ENCODE peak calls at places on chromosomes 1 and 21, in eight cellular contexts. V is astrocyte; K is CD8-positive, alpha-beta T cell; S is heart right ventricle; H is cardiac muscle cell; Y is MM.1S; P is pancreas; W is body of pancreas. L is an unnamed sample. For H3K4me1, the result is how much of the 10 kb centered on the place peaks cover.

GRCh38 chr21:46173573-46173972 is 10.7 kb downstream of the SPATC1L start:
- DNase-seq in V (no peak), K (no peak), S (no peak), H (no peak), Y (no peak), P (no peak), W (no peak), L (no peak)

GRCh38 chr1:56864430-56864829 is 9.8 kb downstream of the C8A start:
- DNase-seq in V (no peak), K (no peak), S (no peak), H (no peak), Y (no peak), P (no peak), W (no peak), L (no peak)

GRCh38 chr1:205326812-205327466 is 5.4 kb upstream of the NUAK2 start:
- DNase-seq in V (no peak), K (no peak), S (no peak), H (peak), Y (no peak), P (no peak), W (no peak), L (no peak)

GRCh38 chr21:17613242-17613676 is 558 bp upstream of the BTG3 start:
- DNase-seq in V (no peak), K (no peak), S (no peak), H (no peak), Y (no peak), P (peak), W (peak), L (peak)

GRCh38 chr1:181173761-181174371 is 85.4 kb downstream of the IER5 start:
- DNase-seq in V (no peak), K (no peak), S (no peak), H (no peak), Y (no peak), P (no peak), W (no peak), L (no peak)

GRCh38 chr1:50969611-50970507 is at the start of gene CDKN2C:
- DNase-seq in V (peak), K (peak), S (peak), H (peak), Y (no peak), P (peak), W (peak), L (peak)

GRCh38 chr1:61743432-61743705 is 1.1 kb downstream of the PATJ start:
- DNase-seq in V (no peak), K (no peak), S (no peak), H (no peak), Y (no peak), P (no peak), W (no peak), L (no peak)

GRCh38 chr1:59926381-59927243 is at the start of gene CYP2J2:
- DNase-seq in V (peak), K (peak), S (peak), H (peak), Y (peak), P (peak), W (peak), L (peak)

GRCh38 chr1:109466440-109467300 is at the start of gene SYPL2:
- DNase-seq in V (no peak), K (no peak), S (peak), H (peak), Y (no peak), P (peak), W (peak), L (peak)

GRCh38 chr1:223731076-223731770 is 18.9 kb downstream of the CAPN2 start:
- DNase-seq in V (peak), K (no peak), S (peak), H (peak), Y (no peak), P (peak), W (no peak), L (peak)

GRCh38 chr1:100936194-100936967 is 40.5 kb downstream of the SLC30A7 start:
- DNase-seq in V (no peak), K (no peak), S (no peak), H (no peak), Y (no peak), P (no peak), W (no peak), L (no peak)

GRCh38 chr1:2496087-2496622 is 20.1 kb downstream of the PLCH2 start:
- DNase-seq in V (no peak), K (peak), S (no peak), H (no peak), Y (peak), P (no peak), W (no peak), L (no peak)

GRCh38 chr1:177620636-177621190 is 349.1 kb downstream of the SEC16B start:
- DNase-seq in V (peak), K (no peak), S (no peak), H (no peak), Y (no peak), P (no peak), W (no peak), L (peak)

GRCh38 chr1:241918879-241919278 is 38.7 kb upstream of the BECN2 start:
- DNase-seq in V (peak), K (no peak), S (peak), H (no peak), Y (no peak), P (no peak), W (peak), L (peak)

GRCh38 chr1:17839641-17840196 is 84.6 kb downstream of the ACTL8 start:
- DNase-seq in V (no peak), K (no peak), S (no peak), H (no peak), Y (no peak), P (no peak), W (no peak), L (no peak)

GRCh38 chr21:45326834-45327457 is 39.3 kb upstream of the POFUT2 start:
- DNase-seq in V (no peak), K (no peak), S (no peak), H (no peak), Y (no peak), P (no peak), W (no peak), L (no peak)

GRCh38 chr1:217087981-217088380 is 364.8 kb upstream of the ESRRG start:
- DNase-seq in V (no peak), K (no peak), S (no peak), H (no peak), Y (no peak), P (no peak), W (no peak), L (no peak)

GRCh38 chr1:61605607-61606321 is 119.2 kb downstream of the TM2D1 start:
- DNase-seq in V (peak), K (no peak), S (no peak), H (no peak), Y (no peak), P (no peak), W (no peak), L (no peak)

GRCh38 chr1:220887868-220888664 is 8.8 kb downstream of the HLX start:
- DNase-seq in V (no peak), K (no peak), S (no peak), H (no peak), Y (no peak), P (no peak), W (no peak), L (no peak)

GRCh38 chr1:206560021-206560716 is 52.1 kb downstream of the EIF2D start:
- DNase-seq in V (no peak), K (no peak), S (peak), H (peak), Y (peak), P (no peak), W (peak), L (peak)

GRCh38 chr1:21293537-21294265 is 3.4 kb upstream of the ECE1 start:
- DNase-seq in V (no peak), K (peak), S (no peak), H (no peak), Y (peak), P (no peak), W (no peak), L (no peak)

DNA sequence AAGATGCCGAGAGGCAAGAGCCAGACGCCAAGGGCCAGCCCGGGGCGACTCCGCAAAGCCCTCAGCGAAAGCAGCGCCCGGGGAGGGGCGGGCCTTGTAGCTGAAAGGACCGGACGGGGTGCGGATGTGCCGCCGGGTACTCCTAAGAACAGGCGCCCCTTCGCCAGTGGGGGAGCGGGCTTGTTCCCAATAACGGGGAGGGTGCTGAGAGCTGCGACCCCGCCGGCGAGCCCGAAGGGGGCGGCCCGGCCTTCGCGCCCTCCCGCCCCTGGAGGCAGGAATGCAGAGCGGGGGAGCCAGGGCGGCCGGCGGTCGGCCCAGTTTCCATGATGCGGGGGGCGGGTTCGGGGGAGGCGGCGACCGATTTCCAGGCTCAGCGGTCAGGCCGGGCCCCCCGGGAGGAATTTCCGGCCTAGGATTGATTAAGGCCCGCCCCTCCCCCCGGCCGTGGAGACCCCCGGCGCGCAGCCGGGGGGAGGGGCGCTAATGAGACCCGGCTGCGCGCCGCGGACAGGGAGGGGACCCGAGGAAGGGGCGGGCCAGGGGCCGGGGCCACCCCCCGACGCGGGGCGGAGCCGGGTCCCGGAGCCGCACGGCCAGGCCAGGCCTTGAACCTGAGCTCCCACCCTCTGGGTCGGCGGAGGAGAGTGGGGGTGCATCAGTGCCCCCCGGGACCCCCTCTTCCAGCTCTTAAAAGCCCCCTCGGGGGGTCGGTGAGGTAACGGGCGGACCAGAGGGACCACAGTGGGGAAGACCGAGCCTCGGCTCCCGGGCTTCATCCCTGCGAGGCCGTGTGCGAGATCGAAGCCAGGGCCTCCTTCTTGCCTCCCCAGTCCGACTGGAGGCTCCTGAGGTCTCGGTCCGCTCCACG is 898 bp upstream of the TMEM200B start:
- DNase-seq in V (peak), K (peak), S (peak), H (peak), Y (peak), P (peak), W (peak), L (peak)
- H3K4me1 ChIP-seq in V (under half), K (under half), S (under half), H (under half), Y (under half), P (under half), W (under half), L (under half)

GRCh38 chr21:31142600-31142999 is 104.3 kb upstream of the KRTAP19-8 start:
- DNase-seq in V (no peak), K (no peak), S (no peak), H (no peak), Y (no peak), P (no peak), W (no peak), L (no peak)
- H3K4me3 ChIP-seq in V (no peak), K (no peak), S (no peak), H (no peak), Y (no peak), P (no peak), W (no peak), L (no peak)

DNA sequence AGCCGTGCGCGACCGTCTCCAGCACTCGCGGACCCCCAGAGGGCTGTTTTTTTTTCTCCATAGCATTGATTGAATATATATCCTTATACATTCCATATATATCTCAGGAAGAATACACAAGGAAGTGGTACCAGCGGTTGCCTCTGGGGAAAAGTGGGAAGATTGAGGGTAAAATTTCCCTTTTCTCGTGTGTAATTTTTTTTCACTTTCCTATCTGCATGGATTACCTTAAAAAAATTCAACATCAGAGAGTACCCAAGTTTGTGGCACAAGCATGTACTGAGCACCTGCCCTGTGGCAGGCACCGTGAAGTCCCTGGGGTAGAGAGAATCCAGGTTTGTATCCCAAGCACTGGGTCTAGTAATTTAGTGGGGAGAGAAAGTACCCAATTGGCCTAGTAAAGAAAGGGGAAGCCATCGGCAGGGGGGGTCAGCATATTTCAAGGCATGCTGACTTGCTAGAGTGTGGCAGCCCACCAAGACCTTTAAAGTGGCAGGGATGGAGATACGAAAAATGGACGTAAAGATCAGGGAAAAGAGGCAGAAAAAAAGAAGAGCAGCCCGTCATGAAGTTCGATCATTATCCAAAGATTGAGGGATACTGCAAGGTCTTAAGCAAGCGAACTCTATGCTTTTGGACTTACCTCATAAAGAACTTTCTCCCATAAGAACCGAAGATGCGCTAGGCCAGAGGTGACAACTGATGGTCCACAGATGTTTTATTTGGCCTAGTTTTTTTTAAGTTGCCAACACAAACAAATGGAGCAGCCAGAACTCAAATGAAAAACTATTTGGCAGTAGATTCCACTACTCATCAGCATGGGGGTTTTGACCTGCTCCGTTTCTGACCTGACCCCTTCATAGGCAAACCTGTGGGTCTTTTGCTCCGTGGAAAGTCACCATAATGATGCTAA is 1.5 kb upstream of the HMGN1 start:
- DNase-seq in V (no peak), K (no peak), S (no peak), H (no peak), Y (no peak), P (no peak), W (no peak), L (no peak)
- TF ChIP-seq CTCF in V (no peak), K (no peak), S (no peak), H (no peak), Y (no peak), P (no peak), W (no peak), L (no peak)

DNA sequence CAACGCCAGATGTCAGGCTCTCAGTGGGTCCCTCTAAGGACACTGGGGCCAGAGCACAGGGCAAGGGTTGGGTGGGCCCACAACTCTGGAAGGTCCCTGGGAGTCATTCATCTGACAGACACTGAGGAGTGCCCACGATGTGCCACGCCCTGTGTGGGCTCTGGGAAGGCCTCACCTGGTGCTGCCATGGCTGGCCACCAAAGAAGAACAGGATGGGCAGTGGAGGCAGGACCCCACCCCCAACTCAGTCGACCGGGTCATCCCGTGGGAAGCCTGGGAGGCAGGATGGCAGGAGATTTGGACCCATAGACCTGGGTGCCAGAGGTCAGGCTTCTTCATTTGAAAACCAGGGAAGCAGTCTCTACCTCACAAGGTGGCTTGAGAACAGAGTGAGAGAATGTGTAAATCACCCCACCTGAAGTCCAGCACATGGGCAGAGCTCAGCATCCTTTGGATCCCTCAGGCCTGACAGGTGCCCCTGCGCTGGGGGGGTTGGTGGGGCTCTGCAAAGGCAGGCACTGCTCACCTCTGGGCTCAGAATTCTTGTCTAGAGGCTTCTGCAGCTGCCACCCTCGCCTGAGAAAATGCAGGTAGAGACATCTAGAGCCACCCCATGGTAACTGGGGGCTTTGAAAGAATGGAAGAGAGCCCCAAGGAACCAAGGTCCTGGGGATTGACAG is 1.2 kb upstream of the SELENON start:
- DNase-seq in V (no peak), K (no peak), S (no peak), H (no peak), Y (no peak), P (no peak), W (no peak), L (no peak)
- H3K4me1 ChIP-seq in V (under half), K (half or more), S (half or more), H (under half), Y (under half), P (under half), W (half or more), L (under half)

DNA sequence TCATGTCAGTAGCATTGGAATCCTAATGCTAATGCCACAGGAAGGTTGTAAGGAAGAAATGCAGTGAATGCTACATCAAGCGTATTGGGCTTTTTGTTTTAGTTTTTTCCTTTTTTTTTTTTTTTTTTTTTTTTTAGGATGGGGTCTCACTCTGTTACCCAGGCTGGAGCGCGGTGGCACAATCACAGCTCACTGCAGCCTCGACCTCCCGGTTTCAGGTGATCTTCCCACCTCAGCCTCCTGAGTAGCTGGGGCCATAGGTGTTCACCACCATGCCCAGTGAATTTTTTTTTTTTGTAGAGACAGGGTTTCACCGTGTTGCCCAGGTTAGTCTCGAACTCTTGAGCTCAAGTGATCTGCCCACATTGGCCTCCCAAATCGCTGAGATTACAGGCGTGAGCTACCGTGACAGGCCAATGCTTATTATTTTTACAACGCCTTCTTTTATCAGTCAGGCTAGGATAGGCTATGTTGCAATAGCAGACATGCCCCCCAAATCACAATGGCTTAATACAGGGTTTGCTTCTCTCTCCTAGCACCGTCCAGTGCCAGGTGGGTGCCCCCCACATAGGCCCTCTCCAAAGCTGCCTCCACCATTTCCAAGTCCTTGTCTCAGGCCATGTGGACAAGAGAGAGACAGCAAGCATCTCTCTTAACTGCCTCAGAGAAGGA is 3.8 kb upstream of the MATN1 start:
- DNase-seq in V (no peak), K (no peak), S (no peak), H (no peak), Y (no peak), P (no peak), W (no peak), L (no peak)
- H3K4me3 ChIP-seq in V (no peak), K (no peak), S (no peak), H (no peak), Y (no peak), P (no peak), W (no peak), L (no peak)

GRCh38 chr1:15870421-15870820 is 22.9 kb downstream of the SPEN start:
- DNase-seq in V (peak), K (no peak), S (no peak), H (no peak), Y (no peak), P (no peak), W (no peak), L (no peak)

GRCh38 chr1:15881961-15882360 is 34.5 kb downstream of the SPEN start:
- DNase-seq in V (no peak), K (no peak), S (no peak), H (no peak), Y (no peak), P (no peak), W (no peak), L (no peak)

DNA sequence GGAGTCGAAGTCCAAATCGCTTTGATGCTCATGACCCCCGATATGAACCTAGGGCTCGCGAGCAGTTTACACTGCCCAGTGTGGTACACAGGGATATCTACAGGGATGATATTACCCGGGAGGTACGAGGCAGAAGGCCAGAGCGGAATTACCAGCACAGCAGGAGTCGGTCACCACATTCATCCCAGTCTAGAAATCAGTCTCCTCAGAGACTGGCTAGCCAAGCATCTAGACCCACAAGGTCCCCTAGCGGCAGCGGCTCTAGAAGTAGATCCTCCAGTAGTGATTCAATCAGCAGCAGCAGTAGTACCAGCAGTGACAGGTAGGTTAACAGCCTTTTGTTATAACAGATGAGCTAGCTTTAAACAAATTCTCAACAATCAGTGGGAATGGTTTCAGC is 28.9 kb downstream of the SPEN start:
- DNase-seq in V (no peak), K (no peak), S (no peak), H (peak), Y (no peak), P (no peak), W (no peak), L (peak)
- TF ChIP-seq CTCF in V (no peak), K (no peak), S (no peak), H (peak), Y (no peak), P (no peak), W (no peak), L (no peak)

GRCh38 chr1:14910947-14911721 is 242.4 kb upstream of the TMEM51 start:
- DNase-seq in V (no peak), K (no peak), S (no peak), H (no peak), Y (no peak), P (no peak), W (peak), L (no peak)
- H3K4me1 ChIP-seq in V (under half), K (under half), S (under half), H (under half), Y (under half), P (under half), W (under half), L (under half)

L was measured in hepatocyte.